ENCODE peak calls at places on chromosome 13, in six cellular contexts. M is left ventricle myocardium inferior, J is fibroblast of lung, I is tibial artery, X is upper lobe of right lung, P is pancreas. N is an unnamed sample. For H3K4me1, the result is how much of the 10 kb centered on the place peaks cover.

GRCh38 chr13:25678398-25678797 is 306.6 kb downstream of the ATP8A2 start:
- DNase-seq in J (no peak), P (peak), X (no peak), M (no peak), I (no peak), N (no peak)

GRCh38 chr13:42969558-42970172 is 22.4 kb downstream of the EPSTI1 start:
- DNase-seq in M (peak), X (peak), I (peak), J (peak), P (peak), N (peak)

GRCh38 chr13:44312898-44313551 is 60.6 kb upstream of the SERP2 start:
- DNase-seq in J (peak), X (no peak), M (no peak), P (no peak), I (no peak), N (no peak)

GRCh38 chr13:57311009-57311586 is 144.1 kb downstream of the PRR20E start:
- DNase-seq in I (no peak), M (no peak), X (no peak), J (no peak), P (no peak), N (no peak)

GRCh38 chr13:99686944-99687382 is 185.7 kb downstream of the TM9SF2 start:
- DNase-seq in M (no peak), J (no peak), I (no peak), X (no peak), P (no peak), N (no peak)

GRCh38 chr13:24854311-24854710 is 90.3 kb downstream of the RNF17 start:
- DNase-seq in M (no peak), X (no peak), P (no peak), I (no peak), J (peak), N (no peak)

GRCh38 chr13:42699922-42700321 is 81.5 kb upstream of the FAM216B start:
- DNase-seq in J (no peak), X (no peak), I (no peak), P (no peak), M (no peak), N (no peak)

GRCh38 chr13:111505175-111505777 is 184.8 kb downstream of the TEX29 start:
- DNase-seq in J (no peak), X (no peak), P (no peak), M (no peak), I (no peak), N (no peak)

GRCh38 chr13:72530471-72530870 is 197.0 kb downstream of the MZT1 start:
- DNase-seq in P (no peak), J (no peak), M (no peak), I (no peak), X (no peak), N (no peak)

GRCh38 chr13:46535822-46536221 is 17.1 kb upstream of the LRCH1 start:
- DNase-seq in P (no peak), I (no peak), X (no peak), J (peak), M (no peak), N (no peak)

GRCh38 chr13:35855531-35856019 is 275.6 kb downstream of the DCLK1 start:
- DNase-seq in J (no peak), P (no peak), I (no peak), X (no peak), M (no peak), N (peak)

GRCh38 chr13:84607614-84608013 is 725.3 kb upstream of the SLITRK1 start:
- DNase-seq in J (peak), X (no peak), M (no peak), P (no peak), I (no peak), N (no peak)

GRCh38 chr13:24223341-24224231 is 63.1 kb downstream of the SPATA13 start:
- DNase-seq in I (no peak), J (no peak), X (no peak), P (no peak), M (no peak), N (no peak)

GRCh38 chr13:35961461-35962220 is 169.5 kb downstream of the DCLK1 start:
- DNase-seq in P (no peak), J (peak), M (no peak), I (no peak), X (no peak), N (no peak)

GRCh38 chr13:34044041-34044440 is 226.1 kb downstream of the RFC3 start:
- DNase-seq in X (no peak), P (no peak), J (no peak), M (no peak), I (no peak), N (no peak)

GRCh38 chr13:108728370-108728769 is 99.0 kb downstream of the MYO16 start:
- DNase-seq in X (no peak), J (no peak), P (no peak), M (no peak), I (no peak), N (no peak)

GRCh38 chr13:78875792-78876580 is 217.0 kb upstream of the OBI1 start:
- DNase-seq in X (no peak), J (no peak), I (no peak), P (no peak), M (no peak), N (no peak)

GRCh38 chr13:33676700-33677048 is 141.3 kb upstream of the RFC3 start:
- DNase-seq in M (peak), I (no peak), P (peak), X (no peak), J (peak), N (no peak)

GRCh38 chr13:84481958-84482357 is 599.7 kb upstream of the SLITRK1 start:
- DNase-seq in J (peak), X (no peak), M (no peak), P (no peak), I (no peak), N (no peak)

GRCh38 chr13:20102776-20103175 is 58.1 kb downstream of the GJA3 start:
- DNase-seq in I (no peak), J (no peak), X (no peak), M (no peak), P (no peak), N (no peak)

GRCh38 chr13:46134961-46135522 is 30.2 kb upstream of the CPB2 start:
- DNase-seq in J (peak), P (peak), I (no peak), X (no peak), M (no peak), N (no peak)

GRCh38 chr13:38849316-38849715 is 141.3 kb downstream of the STOML3 start:
- DNase-seq in I (no peak), X (no peak), P (no peak), J (no peak), M (no peak), N (no peak)

GRCh38 chr13:75787249-75787940 is 151.3 kb downstream of the LMO7 start:
- DNase-seq in J (no peak), X (no peak), I (no peak), P (no peak), M (no peak), N (no peak)

GRCh38 chr13:32622827-32623226 is 36.6 kb downstream of the PDS5B start:
- DNase-seq in X (no peak), P (no peak), M (no peak), I (no peak), J (no peak), N (no peak)

GRCh38 chr13:27920677-27921420 is 1.0 kb downstream of the PDX1 start:
- DNase-seq in M (no peak), X (no peak), I (no peak), P (peak), J (peak), N (no peak)

GRCh38 chr13:78977311-78977710 is 318.4 kb upstream of the OBI1 start:
- DNase-seq in J (no peak), X (no peak), I (no peak), P (no peak), M (no peak), N (no peak)

GRCh38 chr13:28251462-28251861 is 113.1 kb downstream of the PAN3 start:
- DNase-seq in M (no peak), I (no peak), J (no peak), P (no peak), X (no peak), N (no peak)

GRCh38 chr13:76630629-76631028 is 255.6 kb downstream of the KCTD12 start:
- DNase-seq in P (no peak), I (no peak), J (no peak), M (no peak), X (no peak), N (no peak)

GRCh38 chr13:46543307-46543706 is 9.7 kb upstream of the LRCH1 start:
- DNase-seq in J (no peak), I (no peak), X (no peak), M (no peak), P (no peak), N (no peak)

GRCh38 chr13:79307866-79308298 is 98.2 kb downstream of the RBM26 start:
- DNase-seq in M (no peak), X (no peak), P (no peak), J (peak), I (no peak), N (no peak)

GRCh38 chr13:24175847-24176246 is 15.3 kb downstream of the SPATA13 start:
- DNase-seq in I (no peak), X (no peak), P (no peak), M (no peak), J (no peak), N (no peak)

GRCh38 chr13:41942462-41943094 is 18.3 kb downstream of the VWA8 start:
- DNase-seq in M (no peak), X (no peak), J (peak), P (no peak), I (no peak), N (no peak)

GRCh38 chr13:80921556-80921955 is 580.6 kb upstream of the SPRY2 start:
- DNase-seq in M (no peak), I (no peak), X (no peak), J (peak), P (no peak), N (no peak)

GRCh38 chr13:106156468-106156867 is 379.0 kb downstream of the EFNB2 start:
- DNase-seq in P (no peak), I (no peak), X (no peak), J (peak), M (no peak), N (peak)

DNA sequence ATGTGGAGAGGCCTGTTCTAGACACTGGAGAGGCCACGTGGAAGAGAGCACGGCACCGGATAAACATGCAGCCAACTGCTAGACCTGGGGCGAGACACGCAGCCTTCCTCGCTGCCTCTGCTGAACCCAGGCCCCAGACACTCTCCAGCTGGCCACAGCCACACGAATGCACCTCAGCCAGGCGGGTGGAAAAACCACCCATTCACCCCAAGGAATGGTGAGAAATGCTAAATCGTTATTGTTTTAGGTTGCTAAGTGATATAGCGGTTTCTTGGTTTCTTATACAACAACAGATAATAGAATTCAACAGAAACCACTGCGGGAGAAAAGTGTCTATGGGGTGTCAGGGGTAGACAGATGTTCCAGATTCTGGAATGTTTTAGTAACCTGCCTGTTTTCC is 52.5 kb downstream of the STK24 start:
- DNase-seq in M (no peak), X (peak), I (no peak), J (no peak), P (no peak), N (no peak)
- H3K4me1 ChIP-seq in M (half or more), X (under half), I (under half), J (under half), P (under half), N (under half)

GRCh38 chr13:29961036-29961685 is 110.7 kb upstream of the UBL3 start:
- DNase-seq in X (no peak), M (no peak), J (no peak), P (no peak), I (no peak), N (no peak)

GRCh38 chr13:29964181-29964845 is 113.9 kb upstream of the UBL3 start:
- DNase-seq in P (no peak), I (no peak), X (no peak), J (no peak), M (no peak), N (no peak)

GRCh38 chr13:29959086-29959485 is 108.7 kb upstream of the UBL3 start:
- DNase-seq in J (no peak), M (no peak), P (no peak), X (no peak), I (no peak), N (no peak)

GRCh38 chr13:29959621-29960020 is 109.2 kb upstream of the UBL3 start:
- DNase-seq in P (no peak), I (no peak), X (no peak), M (no peak), J (no peak), N (no peak)

GRCh38 chr13:29963086-29963485 is 112.7 kb upstream of the UBL3 start:
- DNase-seq in P (no peak), X (no peak), M (no peak), I (no peak), J (no peak), N (no peak)
- H3K4me3 ChIP-seq in P (no peak), X (no peak), M (no peak), I (no peak), J (no peak), N (no peak)

DNA sequence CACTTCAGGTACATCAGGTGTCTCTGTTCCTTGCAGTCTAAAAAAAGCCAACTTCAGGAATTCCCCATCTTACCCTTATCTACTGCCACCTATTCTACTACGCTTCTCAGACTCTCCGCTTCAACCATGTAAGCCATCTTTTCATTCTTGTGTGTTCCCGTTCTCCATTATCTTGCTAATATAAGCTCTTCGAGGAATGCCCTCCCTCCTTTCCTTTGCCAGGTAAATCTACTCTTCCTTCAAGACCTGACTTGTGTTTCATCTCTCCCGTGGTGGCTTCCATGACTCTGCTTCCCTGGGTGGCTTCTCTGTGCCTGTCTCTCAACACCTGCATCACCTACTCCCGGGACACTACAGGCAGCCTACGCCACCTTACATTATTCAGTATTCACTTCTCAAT is 42.3 kb upstream of the MEDAG start:
- DNase-seq in P (no peak), X (no peak), I (no peak), M (no peak), J (no peak), N (no peak)
- H3K27ac ChIP-seq in P (no peak), X (no peak), I (peak), M (peak), J (peak), N (peak)

DNA sequence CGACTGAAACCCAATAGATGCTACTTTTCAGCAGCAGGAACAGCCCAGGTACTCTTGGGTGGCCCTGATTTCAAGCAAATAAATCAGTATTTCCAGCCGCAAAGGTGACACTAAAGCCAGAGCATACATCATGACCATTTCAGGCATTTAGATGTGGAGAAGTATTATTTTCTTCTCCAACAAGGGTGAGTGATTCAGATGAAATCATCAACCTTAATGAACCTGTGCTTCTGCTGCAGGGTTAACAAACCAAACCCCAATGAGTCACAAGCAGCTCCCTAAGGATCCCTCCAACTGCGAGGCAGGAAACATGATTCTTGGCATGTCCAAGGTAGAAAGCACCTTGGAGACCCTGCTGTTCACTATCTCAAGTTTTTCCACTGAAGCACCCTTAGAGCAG is 32.7 kb downstream of the MBNL2 start:
- DNase-seq in P (no peak), J (no peak), I (no peak), X (no peak), M (no peak), N (no peak)
- H3K4me1 ChIP-seq in P (half or more), J (under half), I (half or more), X (half or more), M (half or more), N (half or more)

DNA sequence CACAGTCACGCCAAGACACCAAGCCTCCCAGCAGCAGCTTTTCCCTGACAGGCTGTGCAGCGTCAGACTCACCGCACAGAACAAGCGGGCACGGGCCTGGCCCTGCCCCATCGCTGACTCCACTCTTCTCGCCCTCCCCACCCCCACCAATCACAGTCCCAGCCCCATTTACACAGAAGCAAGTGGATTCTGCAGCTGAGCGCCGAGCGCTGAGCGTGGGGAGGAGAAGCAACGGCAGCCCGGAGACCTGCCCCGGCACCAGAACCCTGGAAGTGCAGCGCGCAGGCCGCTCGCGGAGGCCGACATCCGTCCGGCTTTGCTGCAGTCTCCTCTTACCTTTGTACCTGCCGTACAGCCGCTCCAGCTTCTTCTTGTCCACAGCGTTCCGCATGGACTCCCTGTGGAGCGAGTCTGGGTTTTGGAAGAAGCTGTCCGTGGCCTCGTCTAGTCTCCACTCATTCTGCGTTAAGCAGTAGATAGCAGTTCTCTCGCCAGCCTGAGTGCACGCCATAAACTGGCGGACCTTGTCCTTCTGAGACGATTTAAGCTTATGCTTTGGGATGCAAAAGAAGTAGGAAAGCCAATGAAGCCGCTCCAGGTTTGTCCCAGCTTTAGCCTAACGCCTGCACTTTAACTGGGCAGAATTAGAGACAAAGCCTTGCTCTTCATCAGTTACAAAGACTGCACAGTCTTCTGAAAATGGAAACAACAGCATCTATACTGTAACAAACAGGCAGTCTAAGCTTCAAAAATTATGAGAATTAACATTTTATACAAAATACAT is 6.8 kb downstream of the DCUN1D2 start:
- DNase-seq in X (no peak), P (no peak), I (no peak), M (no peak), J (no peak), N (no peak)
- H3K4me3 ChIP-seq in X (no peak), P (no peak), I (no peak), M (peak), J (no peak), N (no peak)

DNA sequence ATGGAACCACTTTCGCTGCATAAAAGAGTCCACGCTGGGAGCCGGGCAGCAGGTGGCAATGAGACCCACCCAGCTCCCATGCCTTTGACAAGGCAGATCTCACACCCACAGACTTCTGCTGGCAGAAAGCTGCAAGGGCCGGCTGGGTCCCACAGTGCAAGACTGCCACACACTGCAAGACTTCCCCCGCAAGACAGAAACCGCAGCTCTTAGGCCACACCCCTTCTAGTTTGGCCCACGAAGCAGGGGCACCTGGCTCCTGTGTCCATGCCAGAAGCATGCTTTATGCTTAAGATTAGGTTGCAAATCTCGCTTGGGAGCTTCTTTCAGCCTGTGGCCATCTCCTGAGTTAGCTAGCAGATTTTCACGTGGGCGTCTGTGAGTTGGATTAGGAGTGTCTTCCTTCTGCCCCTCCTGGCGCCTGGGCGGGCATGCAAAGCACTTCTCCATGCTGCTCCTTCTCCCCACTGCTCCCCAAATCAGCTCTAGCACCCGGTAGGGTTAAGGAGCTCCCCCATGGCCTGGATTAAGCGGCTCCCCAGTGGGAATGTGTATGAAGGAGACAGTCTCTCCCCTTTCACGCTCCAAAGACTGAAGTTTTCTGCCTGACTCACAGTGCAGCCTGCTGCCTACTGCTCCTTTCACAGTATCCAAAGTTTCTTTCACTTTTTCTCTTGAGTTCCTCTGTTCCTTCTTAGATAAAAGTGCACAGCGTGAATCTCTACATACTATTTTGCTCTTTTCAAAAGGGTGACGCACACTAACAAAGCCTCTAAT is 17.7 kb downstream of the GPC6 start:
- DNase-seq in P (no peak), I (peak), X (no peak), M (no peak), J (peak), N (no peak)
- H3K27ac ChIP-seq in P (no peak), I (peak), X (peak), M (no peak), J (peak), N (peak)

GRCh38 chr13:40626566-40626965 is 39.9 kb downstream of the FOXO1 start:
- DNase-seq in I (no peak), M (no peak), X (no peak), J (no peak), P (no peak), N (no peak)
- H3K4me1 ChIP-seq in I (under half), M (half or more), X (under half), J (under half), P (under half), N (under half)

DNA sequence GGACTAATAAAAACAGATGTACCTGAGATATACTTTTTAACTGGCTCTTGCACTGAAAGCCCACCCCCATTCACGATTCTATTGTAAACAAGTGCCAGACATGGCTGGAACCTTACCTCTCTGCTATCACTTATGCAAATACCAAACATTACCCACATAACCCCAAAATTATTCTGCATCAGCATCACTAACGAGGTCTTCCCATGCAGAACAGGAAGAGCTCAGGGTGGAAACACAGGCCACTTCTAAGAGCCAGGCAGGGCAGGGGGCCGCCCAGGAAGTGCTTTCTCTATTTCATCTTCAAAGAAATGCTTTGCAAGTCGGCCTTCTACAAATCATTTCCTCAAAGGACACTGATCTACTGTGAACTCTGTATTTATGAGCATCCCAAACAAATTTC is 7.3 kb downstream of the IRS2 start:
- DNase-seq in I (no peak), P (no peak), X (no peak), M (no peak), J (no peak), N (no peak)
- H3K4me3 ChIP-seq in I (peak), P (no peak), X (peak), M (peak), J (no peak), N (peak)